ENCODE peak calls at places on chromosomes 3 and 15, in nine cellular contexts. I is immature natural killer cell; L is fibroblast of pulmonary artery; A is NCI-H1092 treated with DMSO at 0.1 percent for 48 hours; D is stimulated activated CD4-positive, alpha-beta T cell treated with anti-CD3 and anti-CD28 coated beads, TNF-alpha, amount 100 ng/mL, for 1 hour; B is EL; K is cardiac muscle cell; Z is iPS-NIHi11; O is NCI-H2081. Q is an unnamed sample.

GRCh38 chr3:41768363-41768762 is 193.5 kb downstream of the ULK4 start:
- DNase-seq in I (no peak), L (no peak), A (no peak), D (no peak), B (no peak), K (no peak), Z (no peak), O (no peak), Q (no peak)

GRCh38 chr15:89167267-89168176 is 53.9 kb downstream of the RLBP1 start:
- DNase-seq in I (no peak), L (peak; percentile 66), A (no peak), D (no peak), B (peak; percentile 70), K (peak; percentile 12), Z (no peak), O (no peak), Q (peak; percentile 81)

GRCh38 chr3:170274641-170275040 is 52.4 kb downstream of the PRKCI start:
- DNase-seq in I (no peak), L (no peak), A (no peak), D (no peak), B (no peak), K (no peak), Z (no peak), O (no peak), Q (no peak)

GRCh38 chr3:136741063-136741462 is 11.1 kb downstream of the STAG1 start:
- DNase-seq in I (no peak), L (no peak), A (no peak), D (no peak), B (no peak), K (no peak), Z (no peak), O (no peak), Q (no peak)

GRCh38 chr15:91908401-91908800 is 54.9 kb downstream of the SLCO3A1 start:
- DNase-seq in I (no peak), L (peak; percentile 45), A (no peak), D (no peak), B (peak; percentile 15), K (no peak), Z (no peak), O (no peak), Q (peak; percentile 68)

GRCh38 chr3:36852071-36852470 is 87.7 kb upstream of the DCLK3 start:
- DNase-seq in I (no peak), L (peak; percentile 7), A (no peak), D (no peak), B (no peak), K (no peak), Z (no peak), O (no peak), Q (no peak)

GRCh38 chr15:87722941-87723691 is 533.4 kb downstream of the NTRK3 start:
- DNase-seq in I (no peak), L (no peak), A (peak; percentile 71), D (no peak), B (no peak), K (no peak), Z (peak; percentile 17), O (no peak), Q (peak; percentile 11)

GRCh38 chr3:184186902-184187207 is 856 bp downstream of the ABCF3 start:
- DNase-seq in I (no peak), L (no peak), A (no peak), D (no peak), B (no peak), K (no peak), Z (no peak), O (no peak), Q (no peak)

GRCh38 chr3:137792633-137793271 is 28.6 kb downstream of the SOX14 start:
- DNase-seq in I (no peak), L (peak; percentile 43), A (peak; percentile 3), D (no peak), B (peak; percentile 49), K (peak; percentile 11), Z (peak; percentile 65), O (no peak), Q (peak; percentile 50)

GRCh38 chr3:113531826-113532697 is at the start of gene SIDT1:
- DNase-seq in I (peak; percentile 76), L (no peak), A (peak; percentile 59), D (no peak), B (peak; percentile 35), K (peak; percentile 15), Z (peak; percentile 32), O (peak; percentile 31), Q (peak; percentile 48)

GRCh38 chr3:46496745-46497555 is 826 bp upstream of the RTP3 start:
- DNase-seq in I (no peak), L (peak; percentile 23), A (no peak), D (no peak), B (peak; percentile 41), K (peak; percentile 64), Z (peak; percentile 64), O (no peak), Q (peak; percentile 21)

GRCh38 chr3:183513046-183513706 is 42.3 kb downstream of the KLHL6 start:
- DNase-seq in I (peak; percentile 78), L (no peak), A (no peak), D (no peak), B (no peak), K (no peak), Z (no peak), O (no peak), Q (no peak)

GRCh38 chr15:74630284-74631086 is 14.8 kb downstream of the CLK3 start:
- DNase-seq in I (no peak), L (no peak), A (no peak), D (no peak), B (no peak), K (no peak), Z (no peak), O (no peak), Q (no peak)